ENCODE peak calls at places on chromosomes 13 and 19, in nine cellular contexts. M, S, O, R, Z, W, X, N and Q are unnamed samples.
A peak's percentile ranks its signal among the peaks of the same experiment; 100 is the strongest.

GRCh38 chr13:20495087-20496023 is 30.3 kb downstream of the CRYL1 start:
- DNase-seq in W (peak; percentile 73), O (no peak), S (peak; percentile 63), M (peak; percentile 64), X (peak; percentile 73), N (no peak), R (peak; percentile 65), Z (peak; percentile 66), Q (peak; percentile 77)

GRCh38 chr19:58577581-58578429 is 4.7 kb upstream of the MZF1 start:
- DNase-seq in R (no peak), O (no peak), Z (no peak), W (no peak), S (no peak), X (no peak), N (no peak), M (no peak), Q (no peak)

GRCh38 chr13:29493796-29494195 is 101.7 kb downstream of the SLC7A1 start:
- DNase-seq in S (no peak), N (no peak), M (no peak), R (no peak), W (no peak), Z (no peak), O (no peak), X (no peak), Q (no peak)

GRCh38 chr19:48373567-48373966 is 9.4 kb downstream of the SYNGR4 start:
- DNase-seq in R (no peak), Z (no peak), O (no peak), S (no peak), X (no peak), W (no peak), N (no peak), M (no peak), Q (no peak)

GRCh38 chr19:53980553-53981407 is 10.7 kb upstream of the CACNG6 start:
- DNase-seq in Z (peak; percentile 91), O (no peak), M (peak; percentile 78), S (peak; percentile 46), W (no peak), R (no peak), X (no peak), N (no peak), Q (no peak)

GRCh38 chr13:59776924-59777690 is 386.6 kb downstream of the DIAPH3 start:
- DNase-seq in X (no peak), W (peak; percentile 31), O (no peak), S (no peak), R (peak; percentile 92), N (no peak), M (no peak), Z (peak; percentile 79), Q (no peak)

GRCh38 chr19:38043649-38044144 is 136.7 kb downstream of the SIPA1L3 start:
- DNase-seq in Z (no peak), N (no peak), X (no peak), O (no peak), W (no peak), R (no peak), M (no peak), S (no peak), Q (no peak)

GRCh38 chr13:81773263-81773662 is 1432.3 kb upstream of the SPRY2 start:
- DNase-seq in Z (no peak), R (no peak), N (no peak), X (no peak), S (no peak), W (no peak), M (no peak), O (no peak), Q (no peak)

GRCh38 chr13:102286326-102286725 is 115.5 kb downstream of the FGF14 start:
- DNase-seq in O (no peak), W (no peak), N (no peak), M (no peak), X (no peak), S (no peak), R (peak; percentile 100), Z (no peak), Q (no peak)

GRCh38 chr13:106619688-106620555 is 52.0 kb upstream of the ARGLU1 start:
- DNase-seq in Z (peak; percentile 12), W (peak; percentile 68), O (no peak), N (no peak), S (peak; percentile 69), X (peak; percentile 26), M (no peak), R (peak; percentile 57), Q (peak; percentile 60)

GRCh38 chr13:88745013-88745412 is 1073.8 kb downstream of the SLITRK5 start:
- DNase-seq in Z (no peak), W (no peak), X (no peak), O (no peak), R (no peak), S (no peak), N (no peak), M (no peak), Q (no peak)

GRCh38 chr19:1516395-1516753 is 3.6 kb upstream of the ADAMTSL5 start:
- DNase-seq in Z (no peak), X (no peak), S (no peak), O (no peak), R (no peak), N (no peak), M (no peak), W (no peak), Q (no peak)

GRCh38 chr19:39858541-39858940 is 12.4 kb upstream of the FBL start:
- DNase-seq in O (no peak), S (no peak), X (peak; percentile 50), M (no peak), Z (no peak), W (no peak), R (peak; percentile 61), N (no peak), Q (no peak)

GRCh38 chr19:40599331-40600085 is 1.7 kb upstream of the LTBP4 start:
- DNase-seq in O (no peak), Z (no peak), N (no peak), W (no peak), R (peak; percentile 18), S (no peak), X (no peak), M (peak; percentile 55), Q (no peak)

GRCh38 chr13:78787189-78787588 is 128.2 kb upstream of the OBI1 start:
- DNase-seq in R (no peak), O (no peak), Z (no peak), N (no peak), X (no peak), M (peak; percentile 56), W (no peak), S (no peak), Q (no peak)

GRCh38 chr19:16698914-16699313 is 20.7 kb upstream of the NWD1 start:
- DNase-seq in X (peak; percentile 27), R (no peak), M (no peak), S (no peak), N (no peak), O (no peak), Z (no peak), W (peak; percentile 83), Q (no peak)

GRCh38 chr13:51966186-51966585 is 45.1 kb downstream of the ATP7B start:
- DNase-seq in R (no peak), X (no peak), O (no peak), N (no peak), S (no peak), Z (no peak), W (no peak), M (no peak), Q (no peak)

GRCh38 chr13:80050252-80050651 is 290.7 kb downstream of the SPRY2 start:
- DNase-seq in Z (no peak), M (no peak), N (no peak), O (no peak), R (no peak), W (peak; percentile 47), X (no peak), S (no peak), Q (no peak)

GRCh38 chr19:13053238-13053637 is 49.4 kb downstream of the LYL1 start:
- DNase-seq in R (no peak), W (no peak), O (no peak), N (no peak), Z (no peak), M (no peak), X (no peak), S (no peak), Q (no peak)

GRCh38 chr13:40983725-40984669 is 35.1 kb downstream of the ELF1 start:
- DNase-seq in N (no peak), R (peak; percentile 20), X (no peak), O (no peak), M (no peak), S (no peak), Z (no peak), W (no peak), Q (no peak)

GRCh38 chr19:20259615-20260014 is 92.6 kb downstream of the ZNF486 start:
- DNase-seq in Z (no peak), O (no peak), R (no peak), S (no peak), W (no peak), M (no peak), X (no peak), N (no peak), Q (no peak)

GRCh38 chr19:48806518-48806817 is 4.4 kb downstream of the BCAT2 start:
- DNase-seq in Z (peak; percentile 46), N (no peak), W (peak; percentile 34), S (peak; percentile 65), O (no peak), R (no peak), X (no peak), M (peak; percentile 76), Q (no peak)